ENCODE peak calls at places on chromosomes 6 and 20, in six cellular contexts. J is lower lobe of right lung, G is psoas muscle, O is astrocyte of the cerebellum, Y is mesothelial cell of epicardium, V is astrocyte. F is an unnamed sample.

GRCh38 chr20:19964289-19965263 is 52.6 kb upstream of the NAA20 start:
- DNase-seq in J (peak; percentile 57), Y (no peak), O (peak; percentile 66), G (peak; percentile 81), V (peak; percentile 84), F (peak; percentile 82)

GRCh38 chr6:53394704-53395103 is 46.0 kb upstream of the ELOVL5 start:
- DNase-seq in G (no peak), J (no peak), Y (no peak), V (no peak), O (no peak), F (no peak)

GRCh38 chr20:25076731-25077609 is 5.0 kb downstream of the VSX1 start:
- DNase-seq in V (no peak), O (no peak), G (peak; percentile 57), J (no peak), Y (no peak), F (no peak)

GRCh38 chr20:60255866-60256265 is 297.6 kb downstream of the CDH26 start:
- DNase-seq in V (peak; percentile 20), G (no peak), O (no peak), J (no peak), Y (no peak), F (no peak)

GRCh38 chr6:104954091-104954797 is 2.7 kb upstream of the LIN28B start:
- DNase-seq in Y (no peak), V (no peak), O (no peak), G (no peak), J (no peak), F (no peak)

GRCh38 chr6:95576218-95576617 is 1.1 kb upstream of the MANEA start:
- DNase-seq in G (no peak), J (no peak), O (no peak), V (no peak), Y (no peak), F (no peak)

GRCh38 chr20:52923123-52923543 is 49.0 kb upstream of the TSHZ2 start:
- DNase-seq in V (peak; percentile 100), Y (no peak), O (peak; percentile 99), G (no peak), J (no peak), F (peak; percentile 42)

GRCh38 chr6:119348308-119349040 is 1.1 kb downstream of the MAN1A1 start:
- DNase-seq in Y (peak; percentile 23), V (peak; percentile 20), J (peak; percentile 51), O (no peak), G (peak; percentile 52), F (no peak)

GRCh38 chr6:89680150-89680549 is 41.6 kb upstream of the LYRM2 start:
- DNase-seq in J (no peak), V (no peak), O (no peak), Y (no peak), G (no peak), F (no peak)

GRCh38 chr20:36526521-36527011 is 14.8 kb upstream of the MYL9 start:
- DNase-seq in O (no peak), Y (no peak), J (no peak), V (no peak), G (no peak), F (no peak)

GRCh38 chr6:7052441-7052936 is 55.3 kb upstream of the RREB1 start:
- DNase-seq in O (peak; percentile 65), V (peak; percentile 79), J (peak; percentile 73), G (peak; percentile 92), Y (peak; percentile 34), F (no peak)

GRCh38 chr6:25635886-25636317 is 16.1 kb upstream of the SCGN start:
- DNase-seq in Y (no peak), J (no peak), V (no peak), O (no peak), G (no peak), F (no peak)

DNA sequence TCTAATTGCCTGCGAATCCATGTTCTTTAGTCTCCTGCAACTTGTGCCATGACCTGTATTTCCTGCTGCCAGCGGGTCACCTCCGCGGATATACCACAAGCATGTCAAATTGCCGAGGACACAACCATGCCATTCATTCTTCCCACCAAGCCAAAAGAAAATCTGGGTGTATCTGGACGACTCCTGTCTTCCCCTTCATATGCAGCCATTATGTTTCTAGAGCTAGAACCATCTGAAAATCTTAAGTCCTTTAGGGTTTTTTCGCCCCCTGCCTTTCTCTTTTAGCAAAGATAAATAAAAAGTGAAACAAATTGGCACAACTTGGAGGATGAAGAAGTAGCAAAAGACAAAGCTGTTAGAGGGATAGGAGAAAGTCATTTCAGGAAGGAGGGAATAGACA is 242.6 kb downstream of the ARID1B start:
- DNase-seq in Y (no peak), J (no peak), G (no peak), V (no peak), O (no peak), F (no peak)
- TF ChIP-seq CTCF in Y (no peak), J (no peak), G (no peak), V (no peak), O (peak; percentile 30), F (peak; percentile 1)

GRCh38 chr6:160167547-160168391 is 46.2 kb downstream of the SLC22A1 start:
- DNase-seq in O (no peak), G (no peak), V (no peak), Y (no peak), J (no peak), F (no peak)
- TF ChIP-seq CTCF in O (no peak), G (no peak), V (no peak), Y (no peak), J (no peak), F (no peak)

GRCh38 chr6:123415844-123416468 is 220.8 kb downstream of the TRDN start:
- DNase-seq in V (peak; percentile 27), Y (no peak), J (no peak), O (peak; percentile 44), G (no peak), F (peak; percentile 15)
- TF ChIP-seq CTCF in V (peak; percentile 71), Y (peak; percentile 90), J (peak; percentile 63), O (peak; percentile 72), G (peak; percentile 66), F (peak; percentile 64)

DNA sequence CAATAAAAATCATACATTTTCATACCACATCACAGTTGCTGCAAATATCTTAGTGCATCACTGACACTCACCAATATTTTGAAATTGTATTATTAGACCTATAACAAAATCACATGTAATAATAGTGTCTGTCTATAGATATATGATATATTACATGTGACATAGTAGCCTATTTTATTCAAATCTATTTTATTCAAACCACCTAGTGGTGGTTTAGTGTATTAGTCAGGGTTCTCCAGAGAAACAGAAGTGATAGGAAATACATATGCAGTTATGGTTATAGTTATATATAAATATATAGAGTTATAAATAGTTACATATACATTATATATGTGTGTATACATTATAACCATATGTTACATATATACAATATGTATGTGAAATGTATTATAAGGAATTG is 366.5 kb upstream of the ARID1B start:
- DNase-seq in Y (no peak), O (no peak), J (no peak), G (no peak), V (no peak), F (no peak)
- TF ChIP-seq CTCF in Y (peak; percentile 44), O (no peak), J (no peak), G (peak; percentile 17), V (no peak), F (no peak)

GRCh38 chr20:61584851-61585250 is 332.8 kb downstream of the CDH4 start:
- DNase-seq in V (no peak), Y (no peak), J (no peak), O (no peak), G (peak; percentile 32), F (no peak)
- TF ChIP-seq CTCF in V (no peak), Y (no peak), J (no peak), O (no peak), G (no peak), F (no peak)

DNA sequence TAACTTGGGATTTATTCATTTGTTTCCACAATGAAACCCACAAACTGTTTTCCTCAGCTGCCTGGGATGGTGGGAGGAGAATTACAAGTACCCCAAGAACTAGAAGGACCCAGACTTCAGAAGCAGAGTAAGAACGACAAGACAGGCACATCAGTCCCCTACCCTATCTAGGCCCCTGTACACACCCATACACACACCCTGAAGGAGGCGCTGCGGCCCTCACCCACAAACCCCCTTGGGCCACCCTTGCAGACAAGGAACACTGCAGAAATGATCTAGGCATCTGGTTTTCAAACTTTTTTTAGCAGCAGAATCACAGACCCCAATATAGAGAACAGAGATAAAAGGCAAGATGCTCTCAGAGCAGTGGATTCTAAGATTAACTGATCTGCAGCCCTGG is 55.0 kb downstream of the TRERF1 start:
- DNase-seq in O (no peak), G (no peak), Y (no peak), J (no peak), V (no peak), F (no peak)
- TF ChIP-seq CTCF in O (no peak), G (no peak), Y (no peak), J (no peak), V (no peak), F (no peak)

GRCh38 chr20:63957004-63957689 is 931 bp upstream of the UCKL1 start:
- DNase-seq in J (no peak), O (no peak), G (peak; percentile 82), V (peak; percentile 47), Y (no peak), F (no peak)

GRCh38 chr20:63953764-63954429 is 2.3 kb downstream of the UCKL1 start:
- DNase-seq in O (no peak), V (no peak), Y (no peak), J (no peak), G (no peak), F (no peak)

GRCh38 chr20:63955846-63956663 is at the start of gene UCKL1:
- DNase-seq in Y (peak; percentile 86), O (peak; percentile 80), G (peak; percentile 97), J (peak; percentile 95), V (peak; percentile 77), F (peak; percentile 78)

GRCh38 chr20:63956664-63957003 is 418 bp upstream of the UCKL1 start:
- DNase-seq in O (no peak), J (no peak), Y (no peak), G (no peak), V (no peak), F (no peak)

GRCh38 chr20:63955281-63955845 is 853 bp downstream of the UCKL1 start:
- DNase-seq in G (no peak), V (no peak), J (peak; percentile 74), O (no peak), Y (no peak), F (no peak)
- TF ChIP-seq CTCF in G (peak; percentile 31), V (no peak), J (peak; percentile 48), O (peak; percentile 45), Y (no peak), F (peak; percentile 24)

F was measured in AG09319.